ENCODE peak calls at places on chromosomes 13 and 19, in four cellular contexts. I is tibial nerve, Q is mucosa of descending colon, S is ovary. Y is an unnamed sample. For H3K4me1, the result is how much of the 10 kb centered on the place peaks cover.

GRCh38 chr13:111540486-111540885 is 220.0 kb downstream of the TEX29 start:
- DNase-seq in I (no peak), Q (no peak), S (no peak), Y (no peak)

GRCh38 chr19:49683814-49684250 is 5.6 kb upstream of the ADM5 start:
- DNase-seq in Q (no peak), I (no peak), S (no peak), Y (no peak)

GRCh38 chr13:37869756-37870488 is at the start of gene TRPC4:
- DNase-seq in Q (peak), S (peak), I (no peak), Y (no peak)

GRCh38 chr19:41699968-41700323 is 8.5 kb upstream of the CEACAM5 start:
- DNase-seq in I (no peak), S (no peak), Q (peak), Y (no peak)

GRCh38 chr19:43395561-43395960 is 19.1 kb upstream of the TEX101 start:
- DNase-seq in S (no peak), I (no peak), Q (peak), Y (no peak)

GRCh38 chr13:94481966-94482365 is 2.5 kb upstream of the DCT start:
- DNase-seq in I (no peak), Q (no peak), S (no peak), Y (no peak)

GRCh38 chr13:24745861-24746617 is 17.9 kb upstream of the RNF17 start:
- DNase-seq in S (no peak), I (no peak), Q (no peak), Y (no peak)

GRCh38 chr13:82702513-82702912 is 1179.8 kb downstream of the SLITRK1 start:
- DNase-seq in I (no peak), Q (no peak), S (no peak), Y (no peak)

GRCh38 chr19:35000647-35001501 is 751 bp downstream of the GRAMD1A start:
- DNase-seq in S (no peak), Q (peak), I (no peak), Y (peak)

GRCh38 chr13:60562081-60562764 is 165.2 kb downstream of the TDRD3 start:
- DNase-seq in Q (no peak), S (no peak), I (no peak), Y (no peak)

GRCh38 chr13:38366954-38367645 is 17.4 kb downstream of the UFM1 start:
- DNase-seq in I (no peak), S (no peak), Q (no peak), Y (no peak)

GRCh38 chr13:73158851-73159250 is 100.0 kb downstream of the KLF5 start:
- DNase-seq in Q (no peak), I (no peak), S (no peak), Y (no peak)

GRCh38 chr19:47391510-47392223 is 27.7 kb downstream of the MEIS3 start:
- DNase-seq in S (peak), I (peak), Q (peak), Y (peak)

GRCh38 chr13:90445179-90445578 is 902.3 kb upstream of the MIR17HG start:
- DNase-seq in Q (no peak), I (no peak), S (no peak), Y (no peak)

GRCh38 chr13:76769238-76769859 is 116.9 kb downstream of the KCTD12 start:
- DNase-seq in Q (no peak), S (no peak), I (no peak), Y (no peak)

GRCh38 chr19:33796164-33797100 is at the start of gene KCTD15:
- DNase-seq in Q (peak), I (no peak), S (peak), Y (no peak)

GRCh38 chr19:13156968-13157882 is 7.0 kb downstream of the IER2 start:
- DNase-seq in Q (no peak), S (no peak), I (no peak), Y (peak)

GRCh38 chr19:3723110-3723488 is 14.9 kb downstream of the TJP3 start:
- DNase-seq in I (no peak), S (no peak), Q (no peak), Y (no peak)

GRCh38 chr19:5131866-5132561 is 163.1 kb downstream of the KDM4B start:
- DNase-seq in S (no peak), I (no peak), Q (no peak), Y (peak)

GRCh38 chr19:44905437-44906160 is at the start of gene APOE:
- DNase-seq in I (no peak), Q (no peak), S (peak), Y (no peak)

GRCh38 chr19:13974073-13974472 is 21.8 kb downstream of the DCAF15 start:
- DNase-seq in Q (no peak), I (no peak), S (no peak), Y (peak)

GRCh38 chr13:49533011-49533410 is 37.3 kb downstream of the PHF11 start:
- DNase-seq in Q (no peak), I (no peak), S (no peak), Y (no peak)

GRCh38 chr19:3187662-3188511 is 2.2 kb downstream of the NCLN start:
- DNase-seq in I (no peak), S (no peak), Q (peak), Y (no peak)

GRCh38 chr19:49502866-49503581 is 6.8 kb downstream of the RPS11 start:
- DNase-seq in Q (no peak), I (peak), S (peak), Y (peak)

GRCh38 chr13:24747248-24748151 is 16.5 kb upstream of the RNF17 start:
- DNase-seq in I (no peak), Q (no peak), S (no peak), Y (no peak)

GRCh38 chr19:45507864-45508680 is 793 bp downstream of the VASP start:
- DNase-seq in Q (peak), I (no peak), S (peak), Y (peak)

GRCh38 chr13:83215627-83216026 is 666.6 kb downstream of the SLITRK1 start:
- DNase-seq in Q (no peak), S (no peak), I (no peak), Y (no peak)

GRCh38 chr13:95296326-95296939 is 4.8 kb downstream of the ABCC4 start:
- DNase-seq in S (no peak), I (no peak), Q (peak), Y (no peak)

GRCh38 chr13:111410232-111411021 is 90.0 kb downstream of the TEX29 start:
- DNase-seq in Q (no peak), S (no peak), I (no peak), Y (no peak)

GRCh38 chr13:73580868-73581267 is 522.1 kb downstream of the KLF5 start:
- DNase-seq in S (no peak), I (no peak), Q (no peak), Y (no peak)

GRCh38 chr13:20547479-20547908 is 19.5 kb upstream of the IFT88 start:
- DNase-seq in Q (no peak), I (no peak), S (no peak), Y (no peak)

GRCh38 chr13:31032574-31033095 is 100.2 kb downstream of the TEX26 start:
- DNase-seq in Q (no peak), I (no peak), S (no peak), Y (no peak)

GRCh38 chr19:10260141-10260584 is 8.1 kb downstream of the MRPL4 start:
- DNase-seq in I (no peak), S (no peak), Q (no peak), Y (peak)

GRCh38 chr19:48510421-48511268 is 990 bp downstream of the LMTK3 start:
- DNase-seq in I (peak), S (peak), Q (peak), Y (peak)

GRCh38 chr19:46809534-46810272 is 21.3 kb upstream of the SLC1A5 start:
- DNase-seq in Q (no peak), S (no peak), I (no peak), Y (no peak)

GRCh38 chr13:80778302-80778701 is 437.4 kb upstream of the SPRY2 start:
- DNase-seq in Q (no peak), I (no peak), S (no peak), Y (no peak)

GRCh38 chr19:48010932-48011758 is 16.7 kb downstream of the ELSPBP1 start:
- DNase-seq in Q (no peak), I (no peak), S (no peak), Y (no peak)

GRCh38 chr19:49713236-49713845 is 22.4 kb downstream of the CPT1C start:
- DNase-seq in Q (no peak), I (no peak), S (no peak), Y (no peak)

GRCh38 chr13:47639716-47640447 is 361.2 kb downstream of the SUCLA2 start:
- DNase-seq in I (no peak), Q (no peak), S (no peak), Y (no peak)

DNA sequence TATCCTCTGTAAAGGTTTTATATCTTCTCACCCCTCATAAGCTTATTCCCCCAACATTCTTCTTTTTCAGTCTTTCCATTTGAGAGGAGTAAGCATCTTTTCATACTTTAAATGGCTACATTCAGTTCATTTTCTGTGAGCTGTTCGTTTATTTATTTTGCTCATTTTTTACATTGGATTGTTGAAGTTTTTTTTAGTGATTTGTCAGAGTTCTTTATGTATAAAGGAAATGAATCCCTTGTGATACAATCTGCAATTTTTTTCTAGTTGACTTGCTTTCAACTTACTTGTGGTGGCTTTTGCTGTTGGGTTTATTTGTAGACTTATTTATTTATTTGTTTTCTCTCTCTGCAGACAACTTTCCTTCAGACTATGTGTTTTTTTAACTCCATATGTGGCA is 250.3 kb downstream of the DLEU7 start:
- DNase-seq in S (no peak), Q (no peak), I (no peak), Y (no peak)
- H3K4me1 ChIP-seq in S (under half), Q (under half), I (under half), Y (under half)

GRCh38 chr13:43041368-43041921 is 18.1 kb downstream of the DNAJC15 start:
- DNase-seq in I (no peak), S (no peak), Q (no peak), Y (no peak)

GRCh38 chr13:43042410-43042921 is 19.1 kb downstream of the DNAJC15 start:
- DNase-seq in Q (no peak), S (no peak), I (no peak), Y (no peak)

GRCh38 chr13:43046259-43046658 is 22.9 kb downstream of the DNAJC15 start:
- DNase-seq in Q (no peak), S (no peak), I (no peak), Y (no peak)

GRCh38 chr13:43044720-43045301 is 21.4 kb downstream of the DNAJC15 start:
- DNase-seq in Q (no peak), S (no peak), I (no peak), Y (no peak)
- H3K4me1 ChIP-seq in Q (under half), S (under half), I (under half), Y (under half)

DNA sequence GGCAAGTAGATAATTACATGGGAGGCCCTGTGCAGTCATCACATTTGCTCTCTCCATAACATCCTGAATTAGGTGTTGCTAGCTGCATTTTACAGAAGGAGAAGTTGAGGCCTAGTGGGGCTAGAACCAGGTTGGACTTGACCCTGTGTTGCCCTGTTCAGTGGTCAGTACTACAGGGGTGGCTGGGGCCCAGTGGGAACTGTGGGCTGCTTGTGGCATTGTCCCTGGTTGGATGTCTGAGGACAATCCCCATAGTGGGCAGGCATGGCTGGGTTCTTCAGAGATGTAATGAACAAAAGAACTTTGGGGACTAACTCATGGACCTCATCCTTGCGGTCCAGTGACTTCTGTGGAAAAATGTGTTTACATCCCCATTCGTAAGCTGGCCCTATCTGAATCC is 38.9 kb downstream of the MTUS2 start:
- DNase-seq in S (no peak), I (no peak), Q (no peak), Y (no peak)
- H3K4me1 ChIP-seq in S (under half), I (under half), Q (under half), Y (under half)

GRCh38 chr13:105207586-105208293 is 1327.7 kb downstream of the EFNB2 start:
- DNase-seq in Q (no peak), S (no peak), I (no peak), Y (no peak)

GRCh38 chr13:105213512-105213911 is 1322.0 kb downstream of the EFNB2 start:
- DNase-seq in S (no peak), Q (no peak), I (no peak), Y (no peak)
- H3K4me1 ChIP-seq in S (under half), Q (under half), I (under half), Y (under half)

Y was measured in CD4-positive, CD25-positive, alpha-beta regulatory T cell.